ENCODE peak calls at places on chromosomes 1 and 21, in six cellular contexts. G is SJSA1; D is colonic mucosa; V is GM23338; Z is B cell; X is activated CD4-positive, CD25-positive, alpha-beta regulatory T cell. B is an unnamed sample.

GRCh38 chr1:155968670-155969069 is 9.7 kb downstream of the ARHGEF2 start:
- DNase-seq in X (no peak), Z (no peak), G (no peak), V (no peak), D (no peak), B (no peak)

GRCh38 chr21:37266515-37267221 is 466 bp downstream of the VPS26C start:
- DNase-seq in V (no peak), D (no peak), Z (peak; percentile 78), X (no peak), G (no peak), B (peak; percentile 18)

GRCh38 chr1:4003846-4004505 is 103.9 kb upstream of the C1orf174 start:
- DNase-seq in Z (no peak), X (no peak), V (no peak), D (no peak), G (no peak), B (no peak)

GRCh38 chr1:231636157-231636556 is 9.6 kb downstream of the DISC1 start:
- DNase-seq in X (no peak), G (peak; percentile 68), V (no peak), Z (no peak), D (no peak), B (no peak)

GRCh38 chr1:177976596-177976995 is 6.7 kb upstream of the SEC16B start:
- DNase-seq in D (no peak), V (no peak), Z (no peak), G (no peak), X (no peak), B (no peak)

GRCh38 chr1:160522622-160523345 is at the start of gene SLAMF6:
- DNase-seq in Z (peak; percentile 28), D (peak; percentile 64), G (no peak), V (no peak), X (no peak), B (peak; percentile 37)

GRCh38 chr1:106526650-106527049 is 529.8 kb upstream of the PRMT6 start:
- DNase-seq in Z (no peak), V (no peak), D (no peak), G (no peak), X (no peak), B (no peak)

GRCh38 chr1:202145325-202146140 is 996 bp upstream of the ARL8A start:
- DNase-seq in V (no peak), Z (no peak), D (no peak), X (no peak), G (no peak), B (peak; percentile 45)

GRCh38 chr1:150763631-150764223 is 1.9 kb downstream of the CTSS start:
- DNase-seq in G (no peak), V (no peak), Z (no peak), D (no peak), X (no peak), B (no peak)

GRCh38 chr1:44543064-44543815 is 131.0 kb downstream of the TMEM53 start:
- DNase-seq in V (peak; percentile 98), X (no peak), D (no peak), G (no peak), Z (no peak), B (no peak)

GRCh38 chr1:112507896-112508241 is 896 bp upstream of the WNT2B start:
- DNase-seq in Z (peak; percentile 74), D (no peak), G (no peak), V (peak; percentile 79), X (no peak), B (peak; percentile 54)

GRCh38 chr1:151989131-151989868 is 4.4 kb downstream of the S100A10 start:
- DNase-seq in X (no peak), D (peak; percentile 84), Z (no peak), G (peak; percentile 90), V (no peak), B (no peak)

GRCh38 chr1:162993866-162994265 is 75.3 kb upstream of the RGS4 start:
- DNase-seq in D (no peak), Z (no peak), V (no peak), G (no peak), X (no peak), B (no peak)

GRCh38 chr1:185934476-185935189 is 200.4 kb downstream of the HMCN1 start:
- DNase-seq in X (no peak), Z (no peak), D (no peak), G (no peak), V (no peak), B (no peak)

GRCh38 chr1:84353665-84354064 is 44.6 kb upstream of the DNASE2B start:
- DNase-seq in Z (no peak), V (no peak), X (no peak), G (no peak), D (no peak), B (no peak)

GRCh38 chr1:62946516-62946915 is 162.6 kb downstream of the ATG4C start:
- DNase-seq in Z (no peak), X (no peak), V (no peak), G (no peak), D (no peak), B (no peak)

GRCh38 chr1:205907794-205908193 is 35.5 kb downstream of the SLC26A9 start:
- DNase-seq in Z (no peak), D (no peak), G (no peak), V (peak; percentile 75), X (no peak), B (no peak)

GRCh38 chr1:116852367-116852766 is 57.3 kb upstream of the PTGFRN start:
- DNase-seq in Z (no peak), X (no peak), D (no peak), G (no peak), V (no peak), B (no peak)

GRCh38 chr1:6476483-6476882 is 10.5 kb upstream of the TNFRSF25 start:
- DNase-seq in Z (no peak), G (no peak), D (peak; percentile 85), V (no peak), X (no peak), B (no peak)

GRCh38 chr1:153985341-153985912 is 712 bp downstream of the RAB13 start:
- DNase-seq in V (peak; percentile 56), G (peak; percentile 79), Z (no peak), X (no peak), D (no peak), B (no peak)

GRCh38 chr1:178942285-178943218 is 71.7 kb upstream of the ANGPTL1 start:
- DNase-seq in V (no peak), Z (no peak), X (no peak), D (peak; percentile 16), G (no peak), B (no peak)

GRCh38 chr1:231612393-231613089 is 14.0 kb upstream of the DISC1 start:
- DNase-seq in V (no peak), Z (peak; percentile 46), D (no peak), G (no peak), X (peak; percentile 9), B (no peak)

GRCh38 chr1:97726386-97726785 is 194.4 kb downstream of the DPYD start:
- DNase-seq in G (no peak), Z (no peak), V (no peak), X (no peak), D (no peak), B (no peak)

GRCh38 chr1:116508090-116508983 is 62.5 kb downstream of the CD58 start:
- DNase-seq in G (no peak), V (no peak), D (no peak), Z (no peak), X (no peak), B (no peak)

GRCh38 chr1:200704991-200705390 is 33.7 kb upstream of the CAMSAP2 start:
- DNase-seq in G (no peak), D (no peak), V (no peak), X (no peak), Z (no peak), B (no peak)

GRCh38 chr21:42423197-42423675 is 19.5 kb downstream of the UBASH3A start:
- DNase-seq in G (no peak), V (no peak), D (no peak), X (no peak), Z (no peak), B (peak; percentile 63)

GRCh38 chr1:3060601-3061551 is 8.1 kb upstream of the PRDM16 start:
- DNase-seq in Z (no peak), V (no peak), D (no peak), X (no peak), G (no peak), B (no peak)

GRCh38 chr1:225651376-225651871 is 1.5 kb downstream of the ENAH start:
- DNase-seq in V (no peak), G (no peak), D (no peak), X (no peak), Z (no peak), B (no peak)

GRCh38 chr1:5850503-5850902 is 141.7 kb downstream of the NPHP4 start:
- DNase-seq in D (no peak), Z (no peak), X (no peak), V (no peak), G (peak; percentile 79), B (no peak)

GRCh38 chr1:99587008-99587407 is 58.9 kb upstream of the PALMD start:
- DNase-seq in D (no peak), V (no peak), G (no peak), Z (no peak), X (no peak), B (no peak)

GRCh38 chr1:29767088-29767685 is 530.9 kb downstream of the PTPRU start:
- DNase-seq in D (peak; percentile 7), V (no peak), G (peak; percentile 46), X (no peak), Z (no peak), B (no peak)

GRCh38 chr1:145983959-145984830 is 12.2 kb downstream of the TXNIP start:
- DNase-seq in G (no peak), D (no peak), X (no peak), Z (no peak), V (no peak), B (no peak)

GRCh38 chr1:2146836-2147517 is 47.6 kb downstream of the FAAP20 start:
- DNase-seq in D (no peak), V (no peak), Z (no peak), G (no peak), X (no peak), B (no peak)